ENCODE peak calls at places on chromosomes 3 and 15, in eight cellular contexts. One of them, this sample, is unnamed.

GRCh38 chr3:77041756-77042155 is 1.9 kb downstream of the ROBO2 start:
- DNase-seq in cardiac fibroblast: no peak
- DNase-seq in progenitor cell of endocrine pancreas: no peak
- DNase-seq in hypothalamus: no peak
- DNase-seq in H54: no peak
- DNase-seq in stimulated activated CD8-positive, alpha-beta memory T cell treated with anti-CD3 and anti-CD28 coated beads, Interleukin-4, amount 100 ng/mL, for 24 hours: no peak
- DNase-seq in MCF 10A: no peak
- DNase-seq in cerebellar cortex: peak; percentile 47
- DNase-seq in this sample: no peak

GRCh38 chr3:104610730-104611652 is 755.7 kb upstream of the ALCAM start:
- DNase-seq in cardiac fibroblast: no peak
- DNase-seq in progenitor cell of endocrine pancreas: no peak
- DNase-seq in hypothalamus: no peak
- DNase-seq in H54: no peak
- DNase-seq in stimulated activated CD8-positive, alpha-beta memory T cell treated with anti-CD3 and anti-CD28 coated beads, Interleukin-4, amount 100 ng/mL, for 24 hours: no peak
- DNase-seq in MCF 10A: no peak
- DNase-seq in cerebellar cortex: no peak
- DNase-seq in this sample: no peak

GRCh38 chr3:13858768-13859520 is 20.9 kb downstream of the WNT7A start:
- DNase-seq in cardiac fibroblast: no peak
- DNase-seq in progenitor cell of endocrine pancreas: no peak
- DNase-seq in hypothalamus: no peak
- DNase-seq in H54: no peak
- DNase-seq in stimulated activated CD8-positive, alpha-beta memory T cell treated with anti-CD3 and anti-CD28 coated beads, Interleukin-4, amount 100 ng/mL, for 24 hours: no peak
- DNase-seq in MCF 10A: no peak
- DNase-seq in cerebellar cortex: no peak
- DNase-seq in this sample: no peak

GRCh38 chr15:42504631-42505030 is 9.2 kb downstream of the SNAP23 start:
- DNase-seq in cardiac fibroblast: no peak
- DNase-seq in progenitor cell of endocrine pancreas: no peak
- DNase-seq in hypothalamus: no peak
- DNase-seq in H54: no peak
- DNase-seq in stimulated activated CD8-positive, alpha-beta memory T cell treated with anti-CD3 and anti-CD28 coated beads, Interleukin-4, amount 100 ng/mL, for 24 hours: no peak
- DNase-seq in MCF 10A: no peak
- DNase-seq in cerebellar cortex: no peak
- DNase-seq in this sample: no peak

GRCh38 chr3:184693011-184693975 is 18.6 kb downstream of the MAGEF1 start:
- DNase-seq in cardiac fibroblast: no peak
- DNase-seq in progenitor cell of endocrine pancreas: no peak
- DNase-seq in hypothalamus: no peak
- DNase-seq in H54: no peak
- DNase-seq in stimulated activated CD8-positive, alpha-beta memory T cell treated with anti-CD3 and anti-CD28 coated beads, Interleukin-4, amount 100 ng/mL, for 24 hours: no peak
- DNase-seq in MCF 10A: no peak
- DNase-seq in cerebellar cortex: no peak
- DNase-seq in this sample: no peak

GRCh38 chr15:42102646-42103235 is 8.4 kb upstream of the PLA2G4D start:
- DNase-seq in cardiac fibroblast: peak; percentile 50
- DNase-seq in progenitor cell of endocrine pancreas: no peak
- DNase-seq in hypothalamus: no peak
- DNase-seq in H54: peak; percentile 55
- DNase-seq in stimulated activated CD8-positive, alpha-beta memory T cell treated with anti-CD3 and anti-CD28 coated beads, Interleukin-4, amount 100 ng/mL, for 24 hours: no peak
- DNase-seq in MCF 10A: peak; percentile 74
- DNase-seq in cerebellar cortex: no peak
- DNase-seq in this sample: no peak

GRCh38 chr15:85950101-85950500 is 129.6 kb upstream of the AGBL1 start:
- DNase-seq in cardiac fibroblast: no peak
- DNase-seq in progenitor cell of endocrine pancreas: no peak
- DNase-seq in hypothalamus: no peak
- DNase-seq in H54: no peak
- DNase-seq in stimulated activated CD8-positive, alpha-beta memory T cell treated with anti-CD3 and anti-CD28 coated beads, Interleukin-4, amount 100 ng/mL, for 24 hours: no peak
- DNase-seq in MCF 10A: no peak
- DNase-seq in cerebellar cortex: peak; percentile 21
- DNase-seq in this sample: no peak

GRCh38 chr3:118636841-118637240 is 397.8 kb downstream of the IGSF11 start:
- DNase-seq in cardiac fibroblast: no peak
- DNase-seq in progenitor cell of endocrine pancreas: no peak
- DNase-seq in hypothalamus: no peak
- DNase-seq in H54: no peak
- DNase-seq in stimulated activated CD8-positive, alpha-beta memory T cell treated with anti-CD3 and anti-CD28 coated beads, Interleukin-4, amount 100 ng/mL, for 24 hours: no peak
- DNase-seq in MCF 10A: peak; percentile 45
- DNase-seq in cerebellar cortex: no peak
- DNase-seq in this sample: no peak

GRCh38 chr3:4306860-4307259 is 3.7 kb downstream of the SETMAR start:
- DNase-seq in cardiac fibroblast: peak; percentile 77
- DNase-seq in progenitor cell of endocrine pancreas: no peak
- DNase-seq in hypothalamus: no peak
- DNase-seq in H54: no peak
- DNase-seq in stimulated activated CD8-positive, alpha-beta memory T cell treated with anti-CD3 and anti-CD28 coated beads, Interleukin-4, amount 100 ng/mL, for 24 hours: no peak
- DNase-seq in MCF 10A: peak; percentile 29
- DNase-seq in cerebellar cortex: no peak
- DNase-seq in this sample: no peak

GRCh38 chr15:70344666-70345065 is 246.9 kb upstream of the TLE3 start:
- DNase-seq in cardiac fibroblast: no peak
- DNase-seq in progenitor cell of endocrine pancreas: no peak
- DNase-seq in hypothalamus: no peak
- DNase-seq in H54: no peak
- DNase-seq in stimulated activated CD8-positive, alpha-beta memory T cell treated with anti-CD3 and anti-CD28 coated beads, Interleukin-4, amount 100 ng/mL, for 24 hours: no peak
- DNase-seq in MCF 10A: no peak
- DNase-seq in cerebellar cortex: no peak
- DNase-seq in this sample: no peak

GRCh38 chr3:49120096-49120437 is 556 bp downstream of the USP19 start:
- DNase-seq in cardiac fibroblast: no peak
- DNase-seq in progenitor cell of endocrine pancreas: no peak
- DNase-seq in hypothalamus: no peak
- DNase-seq in H54: no peak
- DNase-seq in stimulated activated CD8-positive, alpha-beta memory T cell treated with anti-CD3 and anti-CD28 coated beads, Interleukin-4, amount 100 ng/mL, for 24 hours: no peak
- DNase-seq in MCF 10A: no peak
- DNase-seq in cerebellar cortex: no peak
- DNase-seq in this sample: peak; percentile 41

GRCh38 chr3:102158080-102158756 is 276.6 kb upstream of the ZPLD1 start:
- DNase-seq in cardiac fibroblast: no peak
- DNase-seq in progenitor cell of endocrine pancreas: no peak
- DNase-seq in hypothalamus: no peak
- DNase-seq in H54: no peak
- DNase-seq in stimulated activated CD8-positive, alpha-beta memory T cell treated with anti-CD3 and anti-CD28 coated beads, Interleukin-4, amount 100 ng/mL, for 24 hours: no peak
- DNase-seq in MCF 10A: no peak
- DNase-seq in cerebellar cortex: no peak
- DNase-seq in this sample: no peak

GRCh38 chr15:91491131-91491950 is 362.2 kb upstream of the SLCO3A1 start:
- DNase-seq in cardiac fibroblast: no peak
- DNase-seq in progenitor cell of endocrine pancreas: no peak
- DNase-seq in hypothalamus: no peak
- DNase-seq in H54: no peak
- DNase-seq in stimulated activated CD8-positive, alpha-beta memory T cell treated with anti-CD3 and anti-CD28 coated beads, Interleukin-4, amount 100 ng/mL, for 24 hours: no peak
- DNase-seq in MCF 10A: peak; percentile 15
- DNase-seq in cerebellar cortex: no peak
- DNase-seq in this sample: no peak